ENCODE peak calls at places on chromosomes 5 and 9, in six cellular contexts. V is A549, N is cardiac muscle cell, Y is lower lobe of right lung, J is fibroblast of lung, Q is adipocyte. I is an unnamed sample. For H3K4me1, the result is how much of the 10 kb centered on the place peaks cover.

GRCh38 chr9:107472581-107473335 is 16.8 kb downstream of the KLF4 start:
- DNase-seq in V (no peak), N (no peak), Y (no peak), J (no peak), Q (no peak), I (no peak)

GRCh38 chr5:527646-528591 is 3.7 kb upstream of the SLC9A3 start:
- DNase-seq in V (no peak), N (no peak), Y (peak), J (no peak), Q (no peak), I (peak)

GRCh38 chr5:124599048-124599973 is 147.1 kb downstream of the ZNF608 start:
- DNase-seq in V (peak), N (peak), Y (no peak), J (peak), Q (peak), I (no peak)

GRCh38 chr5:141874262-141874964 is 3.8 kb downstream of the PCDH1 start:
- DNase-seq in V (no peak), N (no peak), Y (no peak), J (no peak), Q (no peak), I (no peak)

GRCh38 chr9:84759300-84759750 is 89.8 kb downstream of the NTRK2 start:
- DNase-seq in V (no peak), N (no peak), Y (no peak), J (no peak), Q (no peak), I (no peak)

GRCh38 chr5:6633469-6634326 is 458 bp downstream of the SRD5A1 start:
- DNase-seq in V (peak), N (peak), Y (no peak), J (peak), Q (peak), I (peak)

GRCh38 chr5:140157032-140157781 is 17.8 kb upstream of the CYSTM1 start:
- DNase-seq in V (peak), N (peak), Y (peak), J (peak), Q (peak), I (peak)

GRCh38 chr5:53343187-53343586 is 137.2 kb upstream of the FST start:
- DNase-seq in V (no peak), N (peak), Y (no peak), J (peak), Q (peak), I (no peak)

GRCh38 chr5:143594913-143595818 is 191.7 kb upstream of the NR3C1 start:
- DNase-seq in V (peak), N (no peak), Y (no peak), J (peak), Q (peak), I (no peak)

GRCh38 chr5:159003045-159004030 is 96.4 kb downstream of the EBF1 start:
- DNase-seq in V (peak), N (no peak), Y (no peak), J (peak), Q (peak), I (no peak)

GRCh38 chr5:17426104-17426739 is 71.8 kb upstream of the TAF11L2 start:
- DNase-seq in V (no peak), N (no peak), Y (no peak), J (no peak), Q (no peak), I (no peak)

GRCh38 chr5:72013741-72014703 is 93.3 kb upstream of the MAP1B start:
- DNase-seq in V (no peak), N (peak), Y (no peak), J (peak), Q (peak), I (no peak)

GRCh38 chr5:78777901-78778300 is 129.3 kb upstream of the LHFPL2 start:
- DNase-seq in V (no peak), N (no peak), Y (no peak), J (no peak), Q (no peak), I (no peak)

GRCh38 chr5:64930672-64931318 is 162.1 kb downstream of the CWC27 start:
- DNase-seq in V (no peak), N (no peak), Y (no peak), J (no peak), Q (peak), I (no peak)

GRCh38 chr5:43661102-43661501 is 58.1 kb downstream of the NNT start:
- DNase-seq in V (peak), N (peak), Y (no peak), J (peak), Q (peak), I (no peak)

GRCh38 chr9:117672397-117672796 is 31.8 kb upstream of the TLR4 start:
- DNase-seq in V (peak), N (peak), Y (no peak), J (no peak), Q (no peak), I (no peak)

GRCh38 chr9:114721491-114722362 is 39.7 kb upstream of the TEX48 start:
- DNase-seq in V (peak), N (peak), Y (no peak), J (peak), Q (peak), I (no peak)

GRCh38 chr9:74277532-74277931 is 219.6 kb upstream of the RORB start:
- DNase-seq in V (no peak), N (no peak), Y (no peak), J (no peak), Q (no peak), I (no peak)

GRCh38 chr5:32129074-32129598 is 45.0 kb downstream of the GOLPH3 start:
- DNase-seq in V (no peak), N (no peak), Y (no peak), J (no peak), Q (no peak), I (no peak)

GRCh38 chr5:139658928-139659667 is 10.9 kb downstream of the CXXC5 start:
- DNase-seq in V (peak), N (peak), Y (no peak), J (peak), Q (peak), I (peak)

GRCh38 chr9:22047596-22047995 is 38.5 kb upstream of the CDKN2B start:
- DNase-seq in V (no peak), N (no peak), Y (no peak), J (no peak), Q (peak), I (no peak)

GRCh38 chr5:42400474-42400873 is 22.8 kb upstream of the GHR start:
- DNase-seq in V (no peak), N (no peak), Y (no peak), J (no peak), Q (no peak), I (no peak)

GRCh38 chr5:73214921-73215490 is 42.0 kb downstream of the TMEM174 start:
- DNase-seq in V (no peak), N (no peak), Y (no peak), J (no peak), Q (no peak), I (no peak)

GRCh38 chr5:62502456-62503101 is 76.0 kb upstream of the LRRC70 start:
- DNase-seq in V (no peak), N (no peak), Y (no peak), J (no peak), Q (no peak), I (no peak)

GRCh38 chr9:2655411-2655901 is 33.9 kb downstream of the VLDLR start:
- DNase-seq in V (peak), N (peak), Y (no peak), J (peak), Q (peak), I (no peak)

GRCh38 chr5:76601470-76601869 is 21.7 kb downstream of the F2RL2 start:
- DNase-seq in V (peak), N (peak), Y (no peak), J (peak), Q (peak), I (no peak)

GRCh38 chr5:143713331-143714032 is 98.5 kb upstream of the HMHB1 start:
- DNase-seq in V (no peak), N (peak), Y (no peak), J (peak), Q (peak), I (no peak)

GRCh38 chr9:20624201-20625002 is 2.1 kb upstream of the MLLT3 start:
- DNase-seq in V (peak), N (peak), Y (peak), J (peak), Q (peak), I (peak)

GRCh38 chr5:79858097-79858723 is 132.9 kb downstream of the MTX3 start:
- DNase-seq in V (peak), N (peak), Y (peak), J (peak), Q (peak), I (peak)

GRCh38 chr5:114695292-114695904 is 333.5 kb downstream of the KCNN2 start:
- DNase-seq in V (no peak), N (no peak), Y (no peak), J (no peak), Q (no peak), I (peak)

GRCh38 chr9:108241384-108241783 is 614.4 kb downstream of the ACTL7B start:
- DNase-seq in V (no peak), N (no peak), Y (no peak), J (no peak), Q (no peak), I (no peak)

GRCh38 chr9:116687074-116687761 is at the start of gene TRIM32:
- DNase-seq in V (peak), N (peak), Y (peak), J (peak), Q (peak), I (peak)

GRCh38 chr9:73050062-73050814 is 97.4 kb upstream of the ALDH1A1 start:
- DNase-seq in V (peak), N (peak), Y (no peak), J (peak), Q (peak), I (no peak)

GRCh38 chr9:89841456-89841855 is 236.6 kb downstream of the GADD45G start:
- DNase-seq in V (no peak), N (no peak), Y (no peak), J (no peak), Q (no peak), I (no peak)

DNA sequence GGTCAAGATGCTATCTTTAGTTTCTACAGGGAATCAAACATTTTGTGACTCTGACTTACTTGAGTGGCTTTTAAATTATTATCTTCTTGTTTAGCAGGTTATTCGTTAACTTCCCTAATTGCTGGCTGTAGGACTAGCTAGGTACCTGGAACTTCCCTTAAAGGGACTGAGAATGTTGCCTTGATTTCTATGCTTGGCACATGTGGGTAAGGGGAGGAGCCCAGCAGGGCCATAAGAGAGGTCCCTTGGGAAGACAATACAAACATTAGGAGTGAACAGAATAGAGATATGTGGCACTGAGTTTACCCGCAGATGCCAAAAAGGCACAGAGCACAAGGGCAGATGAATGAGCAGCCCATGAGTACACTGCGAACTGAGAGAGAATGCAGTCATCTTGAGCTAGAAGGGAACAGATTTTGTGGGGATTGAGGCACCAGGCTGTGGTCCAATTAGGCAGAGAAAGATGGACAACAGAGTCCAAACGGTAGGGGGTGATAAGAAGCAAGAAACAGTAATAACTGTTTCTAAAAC is 9.8 kb downstream of the CKMT2 start:
- DNase-seq in V (no peak), N (peak), Y (no peak), J (no peak), Q (no peak), I (no peak)
- H3K4me1 ChIP-seq in V (under half), N (under half), Y (under half), J (under half), Q (under half), I (under half)

GRCh38 chr9:128250839-128251558 is 24.8 kb downstream of the GOLGA2 start:
- DNase-seq in V (no peak), N (no peak), Y (no peak), J (no peak), Q (no peak), I (no peak)
- H3K4me3 ChIP-seq in V (no peak), N (peak), Y (peak), J (no peak), Q (no peak), I (no peak)

GRCh38 chr9:134933076-134933659 is 15.5 kb upstream of the FCN1 start:
- DNase-seq in V (no peak), N (no peak), Y (peak), J (no peak), Q (no peak), I (no peak)
- H3K4me1 ChIP-seq in V (under half), N (under half), Y (under half), J (under half), Q (under half), I (under half)

GRCh38 chr9:33950371-33950770 is 98.3 kb downstream of the UBAP2 start:
- DNase-seq in V (no peak), N (peak), Y (no peak), J (no peak), Q (peak), I (no peak)

GRCh38 chr9:33956544-33956943 is 92.1 kb downstream of the UBAP2 start:
- DNase-seq in V (no peak), N (no peak), Y (no peak), J (no peak), Q (no peak), I (no peak)

GRCh38 chr9:33946779-33947535 is 101.7 kb downstream of the UBAP2 start:
- DNase-seq in V (peak), N (peak), Y (no peak), J (peak), Q (peak), I (no peak)

GRCh38 chr9:33952066-33952465 is 96.6 kb downstream of the UBAP2 start:
- DNase-seq in V (no peak), N (no peak), Y (no peak), J (no peak), Q (no peak), I (no peak)
- H3K4me3 ChIP-seq in V (no peak), N (no peak), Y (no peak), J (no peak), Q (no peak), I (no peak)